ENCODE peak calls at places on chromosomes 4 and X, in ten cellular contexts. H, R, B, A, V, I, D, G, N and Z are unnamed samples.

GRCh38 chr4:74111576-74111975 is 12.6 kb upstream of the CXCL2 start:
- DNase-seq in V (no peak), D (no peak), A (no peak), B (no peak), H (no peak), N (no peak), G (no peak), R (no peak), I (no peak), Z (no peak)

GRCh38 chr4:83083925-83084475 is 30.5 kb downstream of the PLAC8 start:
- DNase-seq in R (no peak), D (no peak), G (peak; percentile 26), V (no peak), B (peak; percentile 83), I (peak; percentile 31), H (no peak), N (no peak), A (no peak), Z (no peak)

GRCh38 chr4:86089053-86089452 is 270.8 kb downstream of the MAPK10 start:
- DNase-seq in V (no peak), D (no peak), I (no peak), A (no peak), H (no peak), B (no peak), N (no peak), R (no peak), G (no peak), Z (no peak)

GRCh38 chrX:21738145-21738949 is 19.6 kb downstream of the SMPX start:
- DNase-seq in B (no peak), N (no peak), V (no peak), D (no peak), A (no peak), H (no peak), I (no peak), R (peak; percentile 71), G (no peak), Z (no peak)

GRCh38 chr4:157791236-157791635 is 381.6 kb downstream of the GASK1B start:
- DNase-seq in H (no peak), A (no peak), B (no peak), N (no peak), G (no peak), V (no peak), I (no peak), D (no peak), R (no peak), Z (no peak)

GRCh38 chrX:22122510-22122909 is 90.4 kb downstream of the PHEX start:
- DNase-seq in G (no peak), N (no peak), I (no peak), A (no peak), H (peak; percentile 33), D (no peak), B (no peak), R (peak; percentile 67), V (no peak), Z (peak; percentile 46)

GRCh38 chr4:19577121-19577520 is 674.6 kb upstream of the SLIT2 start:
- DNase-seq in I (no peak), G (no peak), V (no peak), H (no peak), A (no peak), B (no peak), R (no peak), D (no peak), N (no peak), Z (no peak)

GRCh38 chr4:87030606-87031441 is 96.0 kb downstream of the AFF1 start:
- DNase-seq in A (no peak), N (no peak), G (no peak), B (no peak), R (no peak), I (no peak), D (no peak), V (no peak), H (peak; percentile 64), Z (peak; percentile 79)

GRCh38 chr4:89784686-89785227 is 52.2 kb downstream of the SNCA start:
- DNase-seq in V (no peak), A (no peak), I (no peak), R (no peak), H (no peak), B (no peak), D (no peak), G (no peak), N (no peak), Z (no peak)

GRCh38 chr4:11471613-11472012 is 42.9 kb upstream of the HS3ST1 start:
- DNase-seq in B (peak; percentile 78), D (peak; percentile 90), V (no peak), I (no peak), R (no peak), N (no peak), A (no peak), G (peak; percentile 29), H (no peak), Z (no peak)

GRCh38 chrX:9133426-9133825 is 99.5 kb upstream of the FAM9B start:
- DNase-seq in B (no peak), R (no peak), A (no peak), G (no peak), I (no peak), V (no peak), D (no peak), N (no peak), H (peak; percentile 61), Z (no peak)

GRCh38 chr4:13765535-13765934 is 138.0 kb upstream of the BOD1L1 start:
- DNase-seq in B (no peak), R (no peak), H (no peak), A (no peak), I (no peak), D (no peak), N (no peak), G (no peak), V (no peak), Z (no peak)

GRCh38 chrX:101415180-101416130 is 7.4 kb downstream of the HNRNPH2 start:
- DNase-seq in B (peak; percentile 69), R (no peak), A (no peak), V (no peak), I (no peak), N (no peak), D (peak; percentile 69), H (peak; percentile 85), G (no peak), Z (peak; percentile 18)

GRCh38 chr4:535181-535923 is 36.3 kb downstream of the PIGG start:
- DNase-seq in R (no peak), A (no peak), V (no peak), H (no peak), D (no peak), G (no peak), I (no peak), B (no peak), N (no peak), Z (no peak)

GRCh38 chr4:75916091-75916661 is 13.9 kb upstream of the PPEF2 start:
- DNase-seq in I (no peak), V (no peak), H (peak; percentile 62), G (peak; percentile 6), D (peak; percentile 52), A (peak; percentile 13), N (no peak), B (peak; percentile 54), R (no peak), Z (peak; percentile 34)

GRCh38 chr4:145230726-145231125 is 50.3 kb upstream of the OTUD4 start:
- DNase-seq in I (no peak), R (no peak), A (no peak), V (no peak), G (no peak), H (no peak), N (no peak), B (no peak), D (no peak), Z (no peak)

GRCh38 chr4:102843273-102843672 is 15.9 kb upstream of the UBE2D3 start:
- DNase-seq in H (no peak), R (no peak), I (no peak), D (no peak), A (no peak), G (no peak), B (no peak), N (no peak), V (no peak), Z (no peak)

GRCh38 chrX:2484721-2485459 is 15.9 kb downstream of the DHRSX start:
- DNase-seq in B (no peak), I (no peak), A (no peak), V (no peak), H (no peak), R (no peak), G (no peak), N (peak; percentile 26), D (no peak), Z (no peak)

GRCh38 chrX:153626025-153626633 is 20.9 kb upstream of the DUSP9 start:
- DNase-seq in V (no peak), I (peak; percentile 15), A (no peak), R (no peak), H (no peak), B (no peak), D (no peak), G (no peak), N (no peak), Z (no peak)
- H3K27me3 ChIP-seq in V (no peaks in the 10 kb centered on the region), I (no peaks in the 10 kb centered on the region), A (no peaks in the 10 kb centered on the region), R (no peaks in the 10 kb centered on the region), H (peaks cover 85% of the 10 kb centered on the region), B (no peaks in the 10 kb centered on the region), D (peaks cover 68% of the 10 kb centered on the region), G (no peaks in the 10 kb centered on the region), N (no peaks in the 10 kb centered on the region), Z (no peaks in the 10 kb centered on the region)

GRCh38 chrX:103464071-103464773 is 55.1 kb downstream of the RAB40A start:
- DNase-seq in N (no peak), A (peak; percentile 8), I (no peak), H (peak; percentile 69), G (peak; percentile 1), R (no peak), V (no peak), D (peak; percentile 36), B (peak; percentile 37), Z (peak; percentile 42)
- H3K4me3 ChIP-seq in N (peak overlapping the region; percentile 11), A (no peak overlapping the region), I (no peak overlapping the region), H (peak overlapping the region; percentile 69), G (peak overlapping the region; percentile 70), R (peak overlapping the region; percentile 42), V (peak overlapping the region; percentile 25), D (peak overlapping the region; percentile 52), B (peak overlapping the region; percentile 72), Z (peak overlapping the region; percentile 46)

DNA sequence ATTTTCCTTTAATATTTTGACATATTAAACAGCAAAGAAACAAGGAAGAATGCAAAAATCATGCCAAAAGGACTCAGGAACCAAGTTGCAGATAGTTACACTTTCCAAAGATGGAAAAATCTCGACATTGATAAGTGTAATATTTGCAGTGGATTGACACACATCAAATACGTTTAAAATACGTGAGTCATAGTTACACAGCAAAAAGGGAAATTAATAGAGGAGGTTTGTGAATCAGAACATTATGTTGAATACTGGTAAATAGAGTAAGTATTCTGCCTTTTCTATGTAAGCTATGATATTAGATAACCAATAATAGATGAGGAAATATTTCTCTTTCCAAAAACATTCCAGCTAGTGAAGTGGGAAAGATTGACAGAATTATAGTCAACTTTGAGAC is 1761.3 kb upstream of the IGFBP7 start:
- DNase-seq in B (no peak), G (no peak), D (no peak), A (no peak), I (no peak), R (no peak), H (no peak), V (no peak), N (no peak), Z (no peak)
- H3K9me3 ChIP-seq in B (no peaks in the 10 kb centered on the region), G (no peaks in the 10 kb centered on the region), D (no peaks in the 10 kb centered on the region), A (peaks cover 25% of the 10 kb centered on the region), I (no peaks in the 10 kb centered on the region), R (no peaks in the 10 kb centered on the region), H (peaks cover 5% of the 10 kb centered on the region), V (no peaks in the 10 kb centered on the region), N (no peaks in the 10 kb centered on the region), Z (no peaks in the 10 kb centered on the region)

DNA sequence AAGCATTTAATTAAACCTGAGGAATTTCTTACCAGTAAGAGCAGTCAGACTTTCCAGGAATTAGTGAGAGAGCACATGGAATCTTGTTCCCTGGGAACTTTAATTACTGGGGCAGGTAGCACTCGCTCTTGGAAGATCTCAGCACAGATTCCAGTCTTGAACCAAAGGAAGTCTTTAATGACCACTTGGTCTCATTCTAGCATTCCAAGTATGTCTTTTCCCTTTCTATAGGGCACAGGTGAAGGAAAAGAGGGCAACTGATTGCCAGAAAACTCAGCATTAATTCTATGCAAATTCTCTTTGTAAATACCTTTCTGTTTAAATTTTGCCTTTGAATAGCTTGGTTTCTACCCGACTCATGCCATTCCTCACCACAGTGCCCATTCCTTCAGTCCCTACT is 236.6 kb downstream of the LDB2 start:
- DNase-seq in B (no peak), A (no peak), G (no peak), N (no peak), H (no peak), I (no peak), D (no peak), V (no peak), R (no peak), Z (no peak)
- H3K27me3 ChIP-seq in B (no peaks in the 10 kb centered on the region), A (peaks cover 5% of the 10 kb centered on the region), G (no peaks in the 10 kb centered on the region), N (no peaks in the 10 kb centered on the region), H (no peaks in the 10 kb centered on the region), I (no peaks in the 10 kb centered on the region), D (no peaks in the 10 kb centered on the region), V (no peaks in the 10 kb centered on the region), R (no peaks in the 10 kb centered on the region), Z (no peaks in the 10 kb centered on the region)